ENCODE peak calls at places on chromosomes 12 and 14, in five cellular contexts. I is C1 segment of cervical spinal cord; G is stimulated activated CD8-positive, alpha-beta memory T cell treated with anti-CD3 and anti-CD28 coated beads, Interleukin-7, amount 100 ng/mL, for 1 hour; W is activated T-cell treated with anti-CD3 and anti-CD28 coated beads, Interleukin-2, amount 50 U/mL, for 72 hours; L is GM23338. K is an unnamed sample.

GRCh38 chr12:56487448-56488040 is 417 bp downstream of the GLS2 start:
- DNase-seq in I (peak; percentile 31), G (no peak), W (peak; percentile 38), L (peak; percentile 77), K (peak; percentile 58)

GRCh38 chr14:96246535-96246839 is 9.5 kb upstream of the BDKRB1 start:
- DNase-seq in I (no peak), G (no peak), W (no peak), L (no peak), K (peak; percentile 55)

GRCh38 chr12:22578328-22578727 is 34.0 kb upstream of the C2CD5 start:
- DNase-seq in I (no peak), G (no peak), W (no peak), L (peak; percentile 16), K (peak; percentile 39)

GRCh38 chr12:132106921-132107320 is 37.2 kb downstream of the DDX51 start:
- DNase-seq in I (no peak), G (no peak), W (no peak), L (no peak), K (no peak)

GRCh38 chr14:25132734-25133422 is 82.9 kb upstream of the STXBP6 start:
- DNase-seq in I (peak; percentile 3), G (peak; percentile 16), W (peak; percentile 56), L (peak; percentile 92), K (peak; percentile 87)

GRCh38 chr12:76260390-76260748 is 87.8 kb downstream of the BBS10 start:
- DNase-seq in I (no peak), G (no peak), W (no peak), L (no peak), K (no peak)

GRCh38 chr12:89698607-89699006 is 10.0 kb downstream of the ATP2B1 start:
- DNase-seq in I (no peak), G (no peak), W (no peak), L (no peak), K (no peak)

GRCh38 chr14:99793213-99794155 is at the start of gene EML1:
- DNase-seq in I (peak; percentile 73), G (peak; percentile 34), W (peak; percentile 87), L (peak; percentile 88), K (peak; percentile 84)

GRCh38 chr12:104230704-104231103 is 15.1 kb downstream of the TXNRD1 start:
- DNase-seq in I (no peak), G (no peak), W (no peak), L (peak; percentile 63), K (no peak)

GRCh38 chr14:44846232-44846824 is 115.4 kb downstream of the KLHL28 start:
- DNase-seq in I (no peak), G (no peak), W (peak; percentile 17), L (peak; percentile 72), K (peak; percentile 53)

GRCh38 chr14:102500724-102501123 is 8.9 kb downstream of the ANKRD9 start:
- DNase-seq in I (no peak), G (no peak), W (no peak), L (no peak), K (no peak)

GRCh38 chr14:65260786-65261185 is 151.7 kb upstream of the FUT8 start:
- DNase-seq in I (no peak), G (no peak), W (no peak), L (no peak), K (no peak)